ENCODE peak calls at places on chromosomes 13 and 19, in four cellular contexts. N is ACHN; Y is Calu3; S is effector memory CD8-positive, alpha-beta T cell. Z is an unnamed sample.
A peak's percentile ranks its signal among the peaks of the same experiment; 100 is the strongest.

GRCh38 chr19:1057185-1057857 is 9.6 kb upstream of the ARHGAP45 start:
- DNase-seq in N (peak; percentile 55), Y (peak; percentile 42), S (no peak), Z (no peak)

GRCh38 chr19:362683-363082 is 18.1 kb upstream of the MIER2 start:
- DNase-seq in N (no peak), Y (no peak), S (no peak), Z (no peak)

GRCh38 chr13:97308735-97309429 is 86.7 kb downstream of the MBNL2 start:
- DNase-seq in N (no peak), Y (no peak), S (no peak), Z (no peak)

GRCh38 chr19:10748924-10749434 is 31.1 kb downstream of the DNM2 start:
- DNase-seq in N (peak; percentile 34), Y (peak; percentile 85), S (no peak), Z (no peak)

GRCh38 chr13:75870397-75870801 is 234.3 kb downstream of the LMO7 start:
- DNase-seq in N (peak; percentile 16), Y (no peak), S (no peak), Z (no peak)

GRCh38 chr19:4521170-4521887 is 3.0 kb upstream of the PLIN4 start:
- DNase-seq in N (no peak), Y (no peak), S (no peak), Z (no peak)

GRCh38 chr19:48842744-48843162 is 6.5 kb upstream of the HSD17B14 start:
- DNase-seq in N (peak; percentile 53), Y (peak; percentile 67), S (peak; percentile 62), Z (no peak)

GRCh38 chr13:31053098-31053497 is 108.6 kb downstream of the HSPH1 start:
- DNase-seq in N (no peak), Y (peak; percentile 8), S (no peak), Z (no peak)

GRCh38 chr19:30852168-30852567 is 480.0 kb downstream of the ZNF536 start:
- DNase-seq in N (no peak), Y (no peak), S (no peak), Z (no peak)

GRCh38 chr13:60645552-60646138 is 248.6 kb downstream of the TDRD3 start:
- DNase-seq in N (peak; percentile 36), Y (no peak), S (no peak), Z (no peak)

GRCh38 chr13:80716610-80717081 is 375.7 kb upstream of the SPRY2 start:
- DNase-seq in N (no peak), Y (peak; percentile 6), S (no peak), Z (no peak)

GRCh38 chr19:11268783-11269267 is 6.5 kb upstream of the DOCK6 start:
- DNase-seq in N (no peak), Y (no peak), S (no peak), Z (no peak)

GRCh38 chr19:32219392-32219791 is 126.0 kb upstream of the ZNF507 start:
- DNase-seq in N (no peak), Y (no peak), S (no peak), Z (no peak)

GRCh38 chr13:28037399-28037798 is 48.9 kb upstream of the URAD start:
- DNase-seq in N (peak; percentile 11), Y (no peak), S (no peak), Z (no peak)

GRCh38 chr13:66635526-66635925 is 594.6 kb downstream of the PCDH9 start:
- DNase-seq in N (peak; percentile 57), Y (no peak), S (no peak), Z (no peak)

GRCh38 chr19:41386442-41386841 is 10.1 kb downstream of the TMEM91 start:
- DNase-seq in N (no peak), Y (no peak), S (no peak), Z (no peak)

GRCh38 chr13:30354481-30355404 is 47.4 kb upstream of the KATNAL1 start:
- DNase-seq in N (no peak), Y (no peak), S (no peak), Z (no peak)

GRCh38 chr19:35167251-35168119 is 12.9 kb downstream of the FXYD5 start:
- DNase-seq in N (no peak), Y (no peak), S (no peak), Z (no peak)

GRCh38 chr19:18939922-18940775 is 868 bp downstream of the HOMER3 start:
- DNase-seq in N (peak; percentile 64), Y (peak; percentile 40), S (no peak), Z (no peak)

GRCh38 chr19:43780706-43781525 is at the start of gene KCNN4:
- DNase-seq in N (no peak), Y (peak; percentile 79), S (peak; percentile 14), Z (no peak)

GRCh38 chr13:47672982-47673670 is 327.9 kb downstream of the SUCLA2 start:
- DNase-seq in N (no peak), Y (no peak), S (no peak), Z (no peak)

GRCh38 chr19:36401475-36401874 is 17.0 kb downstream of the ZFP82 start:
- DNase-seq in N (no peak), Y (no peak), S (no peak), Z (no peak)

GRCh38 chr13:111595791-111596190 is 275.3 kb downstream of the TEX29 start:
- DNase-seq in N (no peak), Y (no peak), S (no peak), Z (no peak)

GRCh38 chr19:5943623-5944022 is 29.6 kb downstream of the CAPS start:
- DNase-seq in N (no peak), Y (no peak), S (no peak), Z (no peak)

GRCh38 chr13:71801781-71802180 is 65.2 kb downstream of the DACH1 start:
- DNase-seq in N (no peak), Y (no peak), S (no peak), Z (no peak)

GRCh38 chr13:33017410-33017929 is 1.2 kb downstream of the KL start:
- DNase-seq in N (peak; percentile 85), Y (peak; percentile 54), S (no peak), Z (peak; percentile 65)

GRCh38 chr19:57171551-57172081 is 4.3 kb upstream of the DUXA start:
- DNase-seq in N (no peak), Y (no peak), S (peak; percentile 29), Z (no peak)

GRCh38 chr19:46784262-46785053 is 3.9 kb downstream of the SLC1A5 start:
- DNase-seq in N (peak; percentile 90), Y (peak; percentile 94), S (no peak), Z (peak; percentile 62)

GRCh38 chr13:65613004-65613403 is 1617.1 kb downstream of the PCDH9 start:
- DNase-seq in N (no peak), Y (no peak), S (no peak), Z (no peak)

GRCh38 chr19:45477713-45478453 is 10.1 kb downstream of the FOSB start:
- DNase-seq in N (peak; percentile 50), Y (peak; percentile 47), S (no peak), Z (no peak)

GRCh38 chr13:27631156-27631555 is 9.5 kb downstream of the POLR1D start:
- DNase-seq in N (no peak), Y (no peak), S (no peak), Z (no peak)

GRCh38 chr19:51422053-51422448 is 4.6 kb upstream of the SIGLEC10 start:
- DNase-seq in N (peak; percentile 77), Y (peak; percentile 97), S (peak; percentile 83), Z (no peak)

GRCh38 chr13:93262729-93263128 is 36.1 kb downstream of the GPC6 start:
- DNase-seq in N (no peak), Y (no peak), S (no peak), Z (no peak)

GRCh38 chr19:3852614-3853254 is 16.1 kb downstream of the ZFR2 start:
- DNase-seq in N (peak; percentile 96), Y (peak; percentile 84), S (peak; percentile 34), Z (no peak)

GRCh38 chr13:51760592-51760991 is 43.4 kb downstream of the DHRS12 start:
- DNase-seq in N (no peak), Y (no peak), S (no peak), Z (no peak)

GRCh38 chr13:111502957-111503356 is 182.5 kb downstream of the TEX29 start:
- DNase-seq in N (no peak), Y (no peak), S (no peak), Z (no peak)

GRCh38 chr19:32373614-32374295 is 28.3 kb downstream of the ZNF507 start:
- DNase-seq in N (peak; percentile 97), Y (peak; percentile 85), S (no peak), Z (no peak)

GRCh38 chr19:31969110-31969509 is 376.3 kb upstream of the ZNF507 start:
- DNase-seq in N (no peak), Y (no peak), S (no peak), Z (no peak)

GRCh38 chr19:55536366-55536765 is 567 bp downstream of the SBK2 start:
- DNase-seq in N (no peak), Y (no peak), S (no peak), Z (no peak)

GRCh38 chr13:113857531-113858195 is 6.2 kb downstream of the GAS6 start:
- DNase-seq in N (no peak), Y (no peak), S (no peak), Z (no peak)